ENCODE peak calls at places on chromosomes 4 and X, in eight cellular contexts. M is foreskin keratinocyte, E is activated gamma-delta T cell treated with Interleukin-2 at 50 U/mL for 16 hours, G is activated T-cell treated with anti-CD3 and anti-CD28 coated beads for 24 hours, Y is NCI-H1105 treated with DMSO at 0.1 percent for 48 hours, U is amniotic stem cell, Q is left ventricle myocardium inferior, L is tibial artery. F is an unnamed sample.

GRCh38 chr4:56803473-56803872 is 18.0 kb downstream of the SPINK2 start:
- DNase-seq in M (peak), E (no peak), G (no peak), Y (peak), U (no peak), Q (no peak), L (no peak), F (peak)

GRCh38 chrX:118847676-118848075 is 24.1 kb downstream of the ZCCHC12 start:
- DNase-seq in M (peak), E (no peak), G (no peak), Y (peak), U (peak), Q (no peak), L (no peak), F (peak)

GRCh38 chr4:20299515-20299914 is 47.8 kb downstream of the SLIT2 start:
- DNase-seq in M (no peak), E (no peak), G (no peak), Y (no peak), U (peak), Q (no peak), L (no peak), F (peak)

GRCh38 chrX:55450259-55450658 is 1.7 kb upstream of the MAGEH1 start:
- DNase-seq in M (no peak), E (no peak), G (no peak), Y (no peak), U (no peak), Q (no peak), L (no peak), F (no peak)

GRCh38 chr4:4368821-4369580 is 17.9 kb upstream of the NSG1 start:
- DNase-seq in M (no peak), E (no peak), G (no peak), Y (no peak), U (no peak), Q (no peak), L (no peak), F (no peak)

GRCh38 chr4:105520819-105521790 is 31.3 kb upstream of the ARHGEF38 start:
- DNase-seq in M (peak), E (no peak), G (no peak), Y (peak), U (peak), Q (no peak), L (no peak), F (peak)

GRCh38 chr4:54568184-54568583 is 89.6 kb upstream of the KIT start:
- DNase-seq in M (peak), E (no peak), G (no peak), Y (no peak), U (peak), Q (no peak), L (no peak), F (no peak)

GRCh38 chr4:112343330-112343729 is 46.2 kb downstream of the ALPK1 start:
- DNase-seq in M (no peak), E (no peak), G (no peak), Y (peak), U (no peak), Q (no peak), L (no peak), F (peak)

GRCh38 chr4:7328913-7329638 is 105.7 kb downstream of the PSAPL1 start:
- DNase-seq in M (peak), E (no peak), G (no peak), Y (no peak), U (peak), Q (peak), L (peak), F (no peak)

GRCh38 chr4:69458184-69458826 is 37.4 kb downstream of the UGT2B4 start:
- DNase-seq in M (no peak), E (no peak), G (no peak), Y (no peak), U (no peak), Q (no peak), L (no peak), F (no peak)

GRCh38 chrX:110175146-110175545 is 142.7 kb downstream of the AMMECR1 start:
- DNase-seq in M (no peak), E (no peak), G (no peak), Y (no peak), U (no peak), Q (no peak), L (no peak), F (no peak)

GRCh38 chrX:85573801-85574200 is 194.3 kb upstream of the POF1B start:
- DNase-seq in M (no peak), E (no peak), G (no peak), Y (no peak), U (no peak), Q (no peak), L (no peak), F (no peak)

GRCh38 chrX:386768-387575 is at the start of gene PPP2R3B:
- DNase-seq in M (peak), E (peak), G (peak), Y (no peak), U (no peak), Q (peak), L (peak), F (no peak)

GRCh38 chr4:76874176-76874575 is 23.8 kb downstream of the SOWAHB start:
- DNase-seq in M (no peak), E (no peak), G (no peak), Y (no peak), U (no peak), Q (no peak), L (no peak), F (no peak)

GRCh38 chr4:7867701-7868429 is 71.8 kb downstream of the AFAP1 start:
- DNase-seq in M (no peak), E (no peak), G (no peak), Y (no peak), U (no peak), Q (no peak), L (no peak), F (no peak)

GRCh38 chr4:184762100-184762499 is 28.2 kb upstream of the CENPU start:
- DNase-seq in M (no peak), E (no peak), G (peak), Y (no peak), U (no peak), Q (no peak), L (no peak), F (no peak)

GRCh38 chr4:6527259-6527658 is 47.7 kb upstream of the MAN2B2 start:
- DNase-seq in M (no peak), E (no peak), G (no peak), Y (no peak), U (no peak), Q (no peak), L (no peak), F (no peak)

GRCh38 chrX:25288676-25289075 is 272.9 kb upstream of the ARX start:
- DNase-seq in M (no peak), E (no peak), G (no peak), Y (no peak), U (no peak), Q (no peak), L (no peak), F (no peak)

GRCh38 chr4:125826801-125827200 is 512.0 kb downstream of the FAT4 start:
- DNase-seq in M (no peak), E (no peak), G (no peak), Y (no peak), U (no peak), Q (no peak), L (no peak), F (no peak)

GRCh38 chrX:39752820-39753219 is 344.9 kb downstream of the BCOR start:
- DNase-seq in M (no peak), E (no peak), G (no peak), Y (peak), U (no peak), Q (no peak), L (no peak), F (peak)

GRCh38 chrX:41661366-41662095 is 27.2 kb upstream of the GPR34 start:
- DNase-seq in M (no peak), E (no peak), G (no peak), Y (no peak), U (no peak), Q (no peak), L (no peak), F (no peak)

GRCh38 chr4:173522160-173522873 is 7.7 kb downstream of the HAND2 start:
- DNase-seq in M (peak), E (no peak), G (no peak), Y (no peak), U (peak), Q (peak), L (peak), F (no peak)

GRCh38 chr4:73608677-73609594 is 11.3 kb downstream of the RASSF6 start:
- DNase-seq in M (peak), E (no peak), G (no peak), Y (peak), U (no peak), Q (no peak), L (no peak), F (peak)

GRCh38 chr4:106996490-106996889 is 39.6 kb downstream of the DKK2 start:
- DNase-seq in M (no peak), E (no peak), G (no peak), Y (no peak), U (no peak), Q (no peak), L (no peak), F (no peak)

GRCh38 chr4:187550256-187550950 is 445.2 kb upstream of the ZFP42 start:
- DNase-seq in M (peak), E (no peak), G (no peak), Y (no peak), U (peak), Q (no peak), L (no peak), F (no peak)

GRCh38 chrX:115367956-115368355 is 78.4 kb downstream of the LUZP4 start:
- DNase-seq in M (peak), E (no peak), G (no peak), Y (no peak), U (no peak), Q (no peak), L (no peak), F (no peak)